ENCODE peak calls at places on chromosomes 3 and 15, in five cellular contexts. P is CD8-positive, alpha-beta T cell; O is uterus; Q is fibroblast of lung; H is psoas muscle. T is an unnamed sample.

GRCh38 chr15:35784745-35785144 is 238.8 kb upstream of the DPH6 start:
- DNase-seq in P (no peak), O (no peak), Q (no peak), H (no peak), T (no peak)

GRCh38 chr15:63708141-63708772 is 111.1 kb downstream of the FBXL22 start:
- DNase-seq in P (no peak), O (no peak), Q (peak; percentile 56), H (no peak), T (no peak)

GRCh38 chr15:90001062-90001682 is at the start of gene ZNF710:
- DNase-seq in P (peak; percentile 29), O (peak; percentile 71), Q (peak; percentile 78), H (peak; percentile 48), T (peak; percentile 80)

GRCh38 chr3:8441969-8442559 is 59.6 kb upstream of the LMCD1 start:
- DNase-seq in P (no peak), O (no peak), Q (peak; percentile 72), H (no peak), T (no peak)

GRCh38 chr15:57323806-57324589 is 52.3 kb upstream of the CGNL1 start:
- DNase-seq in P (no peak), O (no peak), Q (peak; percentile 63), H (no peak), T (no peak)

GRCh38 chr15:60444289-60444912 is 34.5 kb downstream of the ICE2 start:
- DNase-seq in P (no peak), O (no peak), Q (peak; percentile 29), H (no peak), T (no peak)

GRCh38 chr3:128483657-128484403 is 9.2 kb downstream of the GATA2 start:
- DNase-seq in P (no peak), O (peak; percentile 39), Q (peak; percentile 33), H (peak; percentile 8), T (no peak)

GRCh38 chr3:44894485-44894884 is 20.1 kb downstream of the TGM4 start:
- DNase-seq in P (no peak), O (no peak), Q (peak; percentile 33), H (no peak), T (no peak)

GRCh38 chr3:69240651-69241578 is 118.5 kb upstream of the LMOD3 start:
- DNase-seq in P (no peak), O (no peak), Q (peak; percentile 68), H (no peak), T (no peak)

GRCh38 chr3:29889230-29889629 is 608.4 kb downstream of the RBMS3 start:
- DNase-seq in P (no peak), O (no peak), Q (peak; percentile 24), H (no peak), T (no peak)

GRCh38 chr3:155556531-155556930 is 188.3 kb downstream of the PLCH1 start:
- DNase-seq in P (no peak), O (no peak), Q (peak; percentile 47), H (no peak), T (no peak)

GRCh38 chr15:39360417-39360816 is 220.5 kb upstream of the THBS1 start:
- DNase-seq in P (no peak), O (no peak), Q (peak; percentile 39), H (no peak), T (no peak)

GRCh38 chr15:25172691-25173090 is 217.9 kb downstream of the SNRPN start:
- DNase-seq in P (peak; percentile 1), O (peak; percentile 5), Q (no peak), H (no peak), T (no peak)

GRCh38 chr3:83218383-83219200 is 1457.1 kb upstream of the GBE1 start:
- DNase-seq in P (no peak), O (no peak), Q (no peak), H (no peak), T (no peak)

GRCh38 chr15:58146734-58147133 is 8.6 kb downstream of the AQP9 start:
- DNase-seq in P (no peak), O (no peak), Q (no peak), H (no peak), T (peak; percentile 42)

GRCh38 chr3:29099775-29100174 is 181.1 kb upstream of the RBMS3 start:
- DNase-seq in P (no peak), O (no peak), Q (peak; percentile 3), H (no peak), T (no peak)

GRCh38 chr15:57410373-57410772 is 34.1 kb downstream of the CGNL1 start:
- DNase-seq in P (no peak), O (no peak), Q (no peak), H (no peak), T (no peak)

GRCh38 chr15:49423021-49423420 is at the start of gene FGF7:
- DNase-seq in P (no peak), O (peak; percentile 26), Q (peak; percentile 68), H (peak; percentile 9), T (no peak)

DNA sequence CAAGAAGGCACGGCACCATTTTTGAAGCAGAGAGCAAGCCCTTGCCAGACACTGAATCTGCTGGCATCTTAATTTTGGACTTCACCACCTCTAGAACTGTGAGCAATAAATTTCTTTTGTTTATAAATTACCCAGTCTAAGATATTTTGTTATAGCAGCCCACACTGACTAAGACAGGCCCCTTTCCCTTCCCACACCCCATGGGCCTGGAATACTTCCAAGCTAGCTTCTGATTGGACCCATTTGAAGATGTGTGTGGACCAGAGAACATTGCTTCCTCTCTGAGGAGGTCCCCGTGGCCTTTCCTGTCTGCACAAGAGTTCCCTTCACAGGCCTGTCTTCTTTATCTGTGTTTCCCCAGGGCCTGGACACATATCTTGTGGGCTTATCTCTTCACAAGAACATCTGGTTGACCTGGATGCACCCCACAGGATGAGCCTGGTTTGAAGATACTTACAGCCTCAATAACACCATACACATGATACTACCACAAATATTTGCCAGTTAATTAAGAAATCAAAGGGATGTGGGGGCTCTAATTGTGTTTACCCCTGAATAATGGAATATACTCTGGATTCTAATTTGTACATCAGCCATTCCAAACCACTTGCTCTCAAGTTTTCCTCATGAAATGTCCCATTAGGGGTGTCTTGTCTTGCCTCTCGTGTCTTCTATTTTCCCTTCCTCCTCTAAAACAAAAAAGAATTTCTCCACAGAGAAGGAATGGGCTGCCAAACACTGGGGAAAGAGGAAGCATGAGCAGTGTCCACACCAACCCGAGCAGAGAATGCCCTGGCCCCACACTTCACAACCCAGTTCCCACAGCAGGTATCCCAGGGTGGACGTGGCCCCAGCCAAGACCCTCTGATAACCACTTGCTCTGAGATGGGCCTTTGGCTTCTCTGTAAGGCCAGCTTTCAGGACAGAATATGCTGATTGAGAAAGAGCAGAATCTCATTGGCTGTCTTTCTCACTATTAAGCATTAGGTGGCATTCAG is 42.5 kb downstream of the GLB1 start:
- DNase-seq in P (no peak), O (no peak), Q (no peak), H (no peak), T (no peak)
- H3K36me3 ChIP-seq in P (no peaks in the 10 kb centered on the region), O (no peaks in the 10 kb centered on the region), Q (peaks cover 3% of the 10 kb centered on the region), H (peaks cover 84% of the 10 kb centered on the region), T (peaks cover 51% of the 10 kb centered on the region)

DNA sequence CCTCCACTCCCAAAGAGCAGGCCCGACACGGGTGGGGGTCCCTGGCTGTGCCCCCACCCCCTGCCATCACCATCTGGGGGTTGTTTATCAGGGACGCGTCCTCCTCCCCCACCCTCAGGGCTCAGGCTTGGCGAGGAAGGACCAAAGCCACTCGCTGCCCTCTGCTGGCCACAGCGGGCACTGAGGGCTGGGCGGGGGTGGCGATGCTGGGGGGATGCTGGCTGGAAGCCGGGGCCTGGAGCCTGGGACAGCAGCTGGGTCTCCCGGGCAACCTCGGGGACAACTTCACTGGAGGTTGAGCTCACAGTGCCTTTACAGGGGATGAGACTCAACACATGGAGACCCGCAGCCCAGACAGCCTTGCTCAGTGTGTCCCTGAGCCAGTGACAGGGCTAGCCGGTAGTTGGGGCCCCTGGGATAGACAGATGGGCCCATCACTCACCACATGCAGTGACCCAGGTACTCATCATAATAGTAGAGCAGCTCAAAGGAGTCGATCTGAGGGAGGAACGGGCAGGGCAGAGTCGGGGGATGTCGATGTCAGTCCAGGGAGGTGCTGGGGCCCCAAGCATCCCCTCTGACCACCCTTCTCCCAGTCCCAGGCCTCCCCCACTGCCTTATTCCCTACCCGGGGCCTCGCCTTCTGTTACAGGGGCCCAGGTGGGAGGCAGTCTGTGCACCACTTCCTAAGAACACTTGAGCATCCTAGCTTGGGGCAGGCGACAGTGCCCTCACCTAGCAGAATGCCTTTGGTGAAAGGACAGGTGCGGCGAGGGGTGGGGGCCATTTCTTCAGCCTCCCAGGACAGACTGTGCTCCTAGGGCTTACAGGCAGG is 5.9 kb upstream of the CALML4 start:
- DNase-seq in P (peak; percentile 58), O (peak; percentile 70), Q (peak; percentile 20), H (peak; percentile 75), T (peak; percentile 76)
- H3K36me3 ChIP-seq in P (no peaks in the 10 kb centered on the region), O (no peaks in the 10 kb centered on the region), Q (peaks cover 2% of the 10 kb centered on the region), H (no peaks in the 10 kb centered on the region), T (no peaks in the 10 kb centered on the region)

DNA sequence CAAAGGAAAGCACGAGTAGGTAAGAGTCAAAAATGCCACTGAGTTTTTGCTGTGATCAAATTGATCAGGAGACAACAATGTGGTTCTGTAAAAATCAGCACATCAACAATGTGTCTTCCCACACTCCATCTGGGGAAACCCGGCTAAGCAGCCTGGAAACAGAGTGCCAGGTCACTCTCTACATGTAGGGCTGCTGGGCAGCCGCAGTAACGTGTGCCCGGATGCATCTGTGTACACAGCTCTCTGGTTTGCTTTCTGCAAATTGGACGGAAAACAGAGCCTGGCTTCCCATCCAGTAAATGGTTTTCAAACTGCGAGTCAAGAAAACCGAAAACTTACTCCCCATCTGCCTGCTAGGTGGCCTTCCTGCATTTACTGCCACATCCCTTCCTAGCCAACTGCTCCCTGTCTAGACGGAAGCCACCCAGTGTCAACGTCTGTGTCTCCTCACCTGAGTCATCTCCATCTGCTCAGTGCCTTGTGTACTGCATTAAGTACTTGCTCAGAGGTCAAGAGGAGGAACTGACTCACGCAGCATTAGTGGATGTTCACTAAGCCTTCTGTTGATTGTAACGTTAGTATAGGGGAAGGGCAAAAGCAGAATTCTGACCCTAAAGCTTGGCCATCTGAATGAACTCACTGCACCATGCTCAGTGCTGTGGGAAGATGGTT is 124.1 kb downstream of the TJP1 start:
- DNase-seq in P (no peak), O (no peak), Q (peak; percentile 91), H (no peak), T (no peak)
- H3K36me3 ChIP-seq in P (no peaks in the 10 kb centered on the region), O (no peaks in the 10 kb centered on the region), Q (peaks cover 8% of the 10 kb centered on the region), H (peaks cover 50% of the 10 kb centered on the region), T (peaks cover 48% of the 10 kb centered on the region)

DNA sequence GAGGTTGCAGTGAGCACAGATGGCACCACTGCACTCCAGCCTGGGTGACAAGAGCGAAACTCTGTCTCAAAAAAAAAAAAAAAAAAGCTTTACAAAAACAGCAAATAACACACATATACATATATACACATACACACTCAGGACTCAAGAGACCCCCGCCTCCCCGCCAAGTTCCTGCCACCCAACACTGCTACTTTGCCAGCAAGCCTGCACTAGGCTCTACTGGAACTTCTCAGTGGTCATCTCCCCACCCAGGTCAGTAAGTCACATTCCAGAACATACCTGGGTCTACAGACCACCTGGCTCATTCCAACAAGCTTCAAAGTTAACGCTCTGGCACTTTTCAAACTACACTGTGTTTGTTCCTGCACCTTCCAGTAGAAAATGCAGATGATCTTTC is 62.3 kb downstream of the SENP2 start:
- DNase-seq in P (no peak), O (no peak), Q (no peak), H (no peak), T (no peak)
- H3K36me3 ChIP-seq in P (no peaks in the 10 kb centered on the region), O (no peaks in the 10 kb centered on the region), Q (peaks cover 26% of the 10 kb centered on the region), H (no peaks in the 10 kb centered on the region), T (peaks cover 11% of the 10 kb centered on the region)

GRCh38 chr3:12903000-12903800 is 61.8 kb upstream of the RPL32 start:
- DNase-seq in P (no peak), O (no peak), Q (no peak), H (peak; percentile 9), T (no peak)
- H3K36me3 ChIP-seq in P (peaks cover 51% of the 10 kb centered on the region), O (no peaks in the 10 kb centered on the region), Q (peaks cover 4% of the 10 kb centered on the region), H (peaks cover 84% of the 10 kb centered on the region), T (peaks cover 99% of the 10 kb centered on the region)

T was measured in tibial artery.